ENCODE peak calls at places on chromosomes 2 and 18, in five cellular contexts. Q, G, K, S and L are unnamed samples.

GRCh38 chr2:209596275-209596674 is 172.4 kb downstream of the MAP2 start:
- DNase-seq in K (no peak), S (no peak), Q (no peak), G (no peak), L (no peak)

GRCh38 chr18:58132595-58133191 is 88.7 kb downstream of the NEDD4L start:
- DNase-seq in K (no peak), S (no peak), Q (no peak), G (no peak), L (no peak)

GRCh38 chr2:159140070-159140774 is 146.3 kb downstream of the WDSUB1 start:
- DNase-seq in Q (no peak), G (no peak), S (peak), K (no peak), L (no peak)

GRCh38 chr2:73952499-73953446 is 26.1 kb downstream of the DGUOK start:
- DNase-seq in Q (no peak), S (peak), K (no peak), G (no peak), L (no peak)

GRCh38 chr2:55957142-55957541 is 33.6 kb upstream of the EFEMP1 start:
- DNase-seq in K (no peak), S (no peak), Q (no peak), G (no peak), L (no peak)

GRCh38 chr2:151777911-151778310 is 43.6 kb upstream of the NEB start:
- DNase-seq in K (no peak), Q (no peak), S (no peak), G (no peak), L (no peak)

GRCh38 chr2:18626256-18626668 is 36.9 kb upstream of the NT5C1B start:
- DNase-seq in Q (no peak), G (no peak), S (peak), K (no peak), L (no peak)

GRCh38 chr2:47509981-47510380 is 107.0 kb downstream of the MSH2 start:
- DNase-seq in Q (no peak), G (no peak), S (no peak), K (no peak), L (no peak)

DNA sequence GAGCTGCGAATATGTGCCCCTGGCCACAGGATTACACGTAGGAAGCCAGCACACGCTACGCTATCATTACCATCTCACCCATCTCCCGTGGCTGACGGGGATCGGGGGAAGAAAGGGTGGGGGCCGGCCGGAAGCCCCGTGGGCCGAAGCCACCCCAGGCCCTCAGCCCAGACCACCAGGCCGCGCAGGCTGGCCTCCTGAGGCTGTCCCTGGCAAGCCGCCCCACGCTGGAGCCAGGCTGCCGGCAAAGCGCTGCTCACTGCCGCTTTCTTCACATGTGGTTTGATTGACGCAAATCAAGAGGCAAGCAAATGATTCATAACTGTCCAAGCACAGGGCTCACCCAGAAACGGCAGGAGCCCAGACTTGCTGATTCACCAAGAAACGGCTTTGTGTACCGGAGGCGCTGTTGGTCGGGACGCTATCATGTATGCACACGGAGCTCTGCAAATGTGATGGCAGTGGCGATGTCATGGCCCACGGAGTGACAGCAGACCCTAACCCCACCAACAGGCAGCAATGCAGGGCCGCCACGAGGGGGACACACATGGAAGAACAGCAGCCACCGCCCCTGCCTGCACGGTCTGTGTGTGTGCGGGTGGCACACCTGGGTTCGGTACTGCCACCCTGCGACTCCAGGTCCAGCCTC is 125.7 kb downstream of the HDAC4 start:
- DNase-seq in S (peak), Q (no peak), K (no peak), G (peak), L (peak)
- TF ChIP-seq CTCF in S (no peak), Q (no peak), K (no peak), G (no peak), L (no peak)

GRCh38 chr18:8116346-8117007 is 492.8 kb upstream of the RAB12 start:
- DNase-seq in K (no peak), G (no peak), Q (no peak), S (peak), L (no peak)

GRCh38 chr18:8117008-8117376 is 492.2 kb upstream of the RAB12 start:
- DNase-seq in Q (no peak), K (no peak), S (peak), G (no peak), L (no peak)

GRCh38 chr18:8114480-8114879 is 494.8 kb upstream of the RAB12 start:
- DNase-seq in Q (no peak), S (no peak), K (no peak), G (no peak), L (no peak)
- TF ChIP-seq CTCF in Q (no peak), S (no peak), K (no peak), G (no peak), L (no peak)

GRCh38 chr2:14427982-14428567 is 204.4 kb upstream of the LRATD1 start:
- DNase-seq in K (no peak), S (peak), G (no peak), Q (no peak), L (no peak)
- TF ChIP-seq CTCF in K (no peak), S (peak), G (no peak), Q (no peak), L (peak)

GRCh38 chr2:203858176-203858575 is 9.4 kb upstream of the CTLA4 start:
- DNase-seq in Q (no peak), S (no peak), K (no peak), G (no peak), L (no peak)
- TF ChIP-seq CTCF in Q (no peak), S (no peak), K (no peak), G (no peak), L (no peak)

GRCh38 chr2:72828840-72829507 is 3.1 kb upstream of the EXOC6B start:
- DNase-seq in Q (no peak), S (peak), G (no peak), K (no peak), L (no peak)
- TF ChIP-seq CTCF in Q (no peak), S (no peak), G (no peak), K (no peak), L (no peak)

GRCh38 chr18:21897811-21898210 is 157.2 kb downstream of the MIB1 start:
- DNase-seq in Q (peak), G (no peak), K (no peak), S (peak), L (no peak)
- TF ChIP-seq CTCF in Q (peak), G (no peak), K (peak), S (peak), L (peak)

DNA sequence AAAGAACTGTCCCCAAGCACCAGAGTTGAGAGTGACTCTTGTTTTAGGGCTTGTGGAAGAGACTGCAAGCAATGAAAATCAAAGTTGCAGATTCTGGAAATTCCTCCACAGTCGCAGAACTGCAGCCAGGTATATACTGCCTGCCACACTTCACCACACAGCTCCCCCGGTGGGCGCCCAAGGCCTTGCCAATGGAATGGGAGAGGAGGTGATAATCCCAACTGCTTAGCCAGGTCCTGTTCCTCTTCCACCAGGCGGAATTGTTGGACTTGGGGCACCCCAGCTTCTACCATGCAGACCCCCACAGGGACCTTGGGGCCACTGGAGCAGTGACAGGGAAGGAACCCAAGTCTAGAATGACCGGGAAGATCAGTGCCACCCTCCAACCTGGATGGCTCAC is 4.8 kb upstream of the PDIA6 start:
- DNase-seq in Q (no peak), K (no peak), S (no peak), G (no peak), L (no peak)
- TF ChIP-seq CTCF in Q (peak), K (peak), S (peak), G (no peak), L (peak)

DNA sequence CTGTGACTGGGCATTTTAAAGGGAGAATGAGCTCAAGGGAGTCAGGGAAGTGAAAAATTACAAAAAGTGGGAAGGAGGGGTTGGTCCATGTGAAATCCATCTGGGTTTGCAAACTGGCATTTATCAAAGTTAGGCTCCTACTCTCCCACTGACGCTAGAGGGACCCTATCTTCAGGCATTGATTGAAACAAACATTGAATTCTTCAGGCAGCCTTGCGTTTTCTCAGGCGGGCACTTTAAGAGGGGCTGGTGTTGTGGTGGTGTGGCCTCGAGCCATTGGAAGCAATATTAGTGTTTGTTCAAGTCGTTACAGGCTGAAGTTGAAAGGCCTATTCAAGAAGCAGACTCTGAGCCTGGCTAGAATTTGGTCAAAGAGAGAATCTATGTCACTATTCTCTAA is 36.6 kb downstream of the STON1 start:
- DNase-seq in K (no peak), S (no peak), G (no peak), Q (no peak), L (no peak)
- TF ChIP-seq CTCF in K (peak), S (peak), G (no peak), Q (peak), L (peak)